ENCODE peak calls at places on chromosomes 13 and 19, in four cellular contexts. Q is GM03348; X is activated CD4-positive, alpha-beta T cell treated with anti-CD3 and anti-CD28 coated beads, Interleukin-2, amount 50 U/mL, for 24 hours; C is AG08396. D is an unnamed sample.

GRCh38 chr13:107641574-107641973 is 573.8 kb downstream of the LIG4 start:
- DNase-seq in X (no peak), Q (no peak), C (no peak), D (no peak)

GRCh38 chr19:6274756-6275155 is 5.0 kb downstream of the MLLT1 start:
- DNase-seq in Q (peak; percentile 24), X (no peak), C (no peak), D (peak; percentile 49)

GRCh38 chr19:2014731-2015610 is 543 bp downstream of the BTBD2 start:
- DNase-seq in C (peak; percentile 78), X (no peak), Q (peak; percentile 36), D (peak; percentile 86)

GRCh38 chr13:28339419-28339818 is 155.5 kb downstream of the FLT1 start:
- DNase-seq in Q (no peak), C (no peak), X (no peak), D (no peak)

GRCh38 chr19:29617336-29618266 is 11.5 kb downstream of the POP4 start:
- DNase-seq in C (no peak), Q (no peak), X (no peak), D (peak; percentile 63)

GRCh38 chr19:35460608-35461007 is 12.6 kb downstream of the FFAR2 start:
- DNase-seq in X (no peak), C (no peak), Q (no peak), D (no peak)

GRCh38 chr13:109725297-109725696 is 61.1 kb downstream of the IRS2 start:
- DNase-seq in C (no peak), X (no peak), Q (no peak), D (no peak)

GRCh38 chr13:98540476-98540875 is 36.4 kb downstream of the STK24 start:
- DNase-seq in X (no peak), C (no peak), Q (no peak), D (no peak)

GRCh38 chr13:112113851-112114250 is 46.9 kb downstream of the SOX1 start:
- DNase-seq in Q (no peak), C (no peak), X (no peak), D (no peak)

D was measured in kidney.